ENCODE peak calls at places on chromosomes 7 and 10, in ten cellular contexts. N is IMR-90, Q is ovary, D is sigmoid colon, G is HepG2, Z is heart left ventricle, P is H1, E is uterus, F is A549, R is stomach. O is an unnamed sample.
A peak's percentile ranks its signal among the peaks of the same experiment; 100 is the strongest.

GRCh38 chr7:26348987-26349809 is 57.5 kb downstream of the SNX10 start:
- DNase-seq in N (no peak), Q (no peak), D (no peak), G (no peak), Z (no peak), P (no peak), E (no peak), F (no peak), R (no peak), O (no peak)

GRCh38 chr7:105315357-105315756 is 73.4 kb downstream of the SRPK2 start:
- DNase-seq in N (no peak), Q (no peak), D (no peak), G (no peak), Z (no peak), P (no peak), E (no peak), F (no peak), R (no peak), O (no peak)

GRCh38 chr7:104843198-104843597 is 170.8 kb upstream of the KMT2E start:
- DNase-seq in N (no peak), Q (no peak), D (no peak), G (no peak), Z (no peak), P (no peak), E (no peak), F (no peak), R (no peak), O (no peak)

GRCh38 chr7:19670806-19671205 is 38.0 kb downstream of the POLR1F start:
- DNase-seq in N (no peak), Q (no peak), D (no peak), G (no peak), Z (no peak), P (no peak), E (no peak), F (no peak), R (no peak), O (no peak)

GRCh38 chr10:89310092-89310886 is 8.4 kb downstream of the IFIT2 start:
- DNase-seq in N (no peak), Q (no peak), D (no peak), G (no peak), Z (no peak), P (no peak), E (no peak), F (no peak), R (no peak), O (no peak)

GRCh38 chr10:110780704-110781103 is 91.0 kb upstream of the PDCD4 start:
- DNase-seq in N (no peak), Q (no peak), D (no peak), G (no peak), Z (peak; percentile 71), P (no peak), E (no peak), F (no peak), R (no peak), O (no peak)

GRCh38 chr7:65971021-65971420 is 11.0 kb downstream of the GUSB start:
- DNase-seq in N (no peak), Q (no peak), D (peak; percentile 32), G (no peak), Z (no peak), P (no peak), E (no peak), F (no peak), R (peak; percentile 21), O (no peak)

GRCh38 chr7:64630496-64630895 is 35.4 kb upstream of the ZNF107 start:
- DNase-seq in N (peak; percentile 15), Q (no peak), D (no peak), G (peak; percentile 80), Z (no peak), P (no peak), E (no peak), F (peak; percentile 22), R (no peak), O (no peak)

DNA sequence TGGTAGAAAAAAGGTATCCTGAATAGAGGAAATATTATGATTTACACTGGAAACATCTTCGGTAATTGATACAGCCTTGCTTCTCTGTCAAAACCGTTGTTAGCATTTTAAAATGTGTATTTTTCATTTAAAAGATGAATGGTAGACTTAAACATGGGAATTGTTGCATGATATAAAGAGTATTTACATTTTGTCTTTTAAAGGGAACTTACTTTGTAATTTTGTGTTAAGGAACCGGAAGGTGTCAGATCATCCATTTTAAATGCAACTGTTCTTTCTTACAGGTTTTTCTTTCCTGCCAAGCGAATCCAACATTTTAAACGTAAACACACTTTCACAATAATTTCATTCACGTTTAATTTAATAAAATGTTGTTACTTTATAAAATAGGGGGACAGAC is 1.8 kb upstream of the IGF2BP3 start:
- DNase-seq in N (no peak), Q (no peak), D (no peak), G (no peak), Z (no peak), P (no peak), E (no peak), F (no peak), R (no peak), O (no peak)
- H3K4me1 ChIP-seq in N (peaks cover 2% of the 10 kb centered on the region), Q (peaks cover 11% of the 10 kb centered on the region), D (peaks cover 56% of the 10 kb centered on the region), G (peaks cover 19% of the 10 kb centered on the region), Z (peaks cover 16% of the 10 kb centered on the region), P (peaks cover 4% of the 10 kb centered on the region), E (no peaks in the 10 kb centered on the region), F (peaks cover 21% of the 10 kb centered on the region), R (peaks cover 58% of the 10 kb centered on the region), O (peaks cover 52% of the 10 kb centered on the region)

DNA sequence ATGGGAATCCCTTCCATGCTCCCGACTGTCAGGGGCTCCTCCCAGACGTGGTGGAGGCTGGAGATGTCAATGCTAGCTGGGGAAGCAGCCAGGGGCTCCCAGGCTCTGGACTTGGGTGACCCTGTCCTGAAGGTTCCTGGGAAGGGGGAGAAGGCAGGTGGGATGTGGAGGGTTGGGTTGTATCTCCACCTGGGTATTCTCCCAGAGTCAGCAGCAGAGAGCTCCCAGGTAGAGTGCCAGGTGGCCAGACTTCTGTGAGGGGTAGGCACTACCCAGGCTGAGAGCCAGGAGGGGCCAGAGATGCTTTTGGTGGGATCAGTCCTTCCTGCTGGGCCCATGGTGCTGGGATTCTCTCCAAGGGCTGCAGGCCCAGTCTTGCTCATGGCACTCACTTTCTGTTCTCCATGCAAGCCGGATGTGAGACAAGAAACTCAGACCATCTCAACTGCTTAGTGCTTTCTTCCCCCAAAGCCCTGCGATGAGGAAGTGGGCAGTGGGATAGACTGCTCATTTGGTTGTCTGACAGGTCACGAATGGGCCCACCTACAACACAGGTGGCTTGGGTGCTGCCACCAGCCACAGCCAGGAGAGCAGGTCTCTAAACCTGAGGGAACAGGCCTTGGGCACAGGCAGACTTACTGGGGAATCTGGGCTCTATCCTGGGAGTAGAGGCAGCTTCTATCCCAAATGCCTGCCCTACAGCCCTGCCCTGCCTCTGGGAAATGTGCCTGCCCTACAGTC is 52.5 kb upstream of the CAMK2B start:
- DNase-seq in N (no peak), Q (no peak), D (no peak), G (no peak), Z (no peak), P (no peak), E (no peak), F (no peak), R (no peak), O (no peak)
- TF ChIP-seq POLR2A in N (no peak), Q (no peak), D (no peak), G (no peak), Z (no peak), P (no peak), E (no peak), F (no peak), R (no peak), O (no peak)

GRCh38 chr7:87494454-87494853 is 19.0 kb upstream of the ABCB4 start:
- DNase-seq in N (no peak), Q (no peak), D (no peak), G (no peak), Z (no peak), P (no peak), E (no peak), F (no peak), R (no peak), O (no peak)

GRCh38 chr7:87499494-87499893 is 24.0 kb upstream of the ABCB4 start:
- DNase-seq in N (no peak), Q (no peak), D (no peak), G (no peak), Z (no peak), P (no peak), E (no peak), F (no peak), R (no peak), O (no peak)

GRCh38 chr7:87497482-87497881 is 22.0 kb upstream of the ABCB4 start:
- DNase-seq in N (no peak), Q (no peak), D (no peak), G (peak; percentile 85), Z (no peak), P (no peak), E (no peak), F (no peak), R (no peak), O (no peak)

GRCh38 chr7:87495366-87495765 is 19.9 kb upstream of the ABCB4 start:
- DNase-seq in N (no peak), Q (no peak), D (no peak), G (no peak), Z (no peak), P (no peak), E (no peak), F (no peak), R (no peak), O (no peak)

GRCh38 chr7:87498893-87499292 is 23.4 kb upstream of the ABCB4 start:
- DNase-seq in N (no peak), Q (no peak), D (no peak), G (no peak), Z (no peak), P (no peak), E (no peak), F (no peak), R (no peak), O (no peak)
- H3K4me1 ChIP-seq in N (no peaks in the 10 kb centered on the region), Q (no peaks in the 10 kb centered on the region), D (no peaks in the 10 kb centered on the region), G (peaks cover 31% of the 10 kb centered on the region), Z (no peaks in the 10 kb centered on the region), P (no peaks in the 10 kb centered on the region), E (no peaks in the 10 kb centered on the region), F (no peaks in the 10 kb centered on the region), R (no peaks in the 10 kb centered on the region), O (no peaks in the 10 kb centered on the region)

GRCh38 chr7:154299736-154300135 is 247.5 kb downstream of the DPP6 start:
- DNase-seq in N (no peak), Q (no peak), D (no peak), G (no peak), Z (no peak), P (no peak), E (no peak), F (no peak), R (no peak), O (no peak)

GRCh38 chr7:154304740-154305679 is 252.8 kb downstream of the DPP6 start:
- DNase-seq in N (no peak), Q (no peak), D (no peak), G (no peak), Z (no peak), P (no peak), E (no peak), F (no peak), R (no peak), O (no peak)

GRCh38 chr7:154304231-154304630 is 252.0 kb downstream of the DPP6 start:
- DNase-seq in N (no peak), Q (no peak), D (no peak), G (no peak), Z (no peak), P (no peak), E (no peak), F (no peak), R (no peak), O (no peak)

GRCh38 chr7:154306036-154306435 is 253.8 kb downstream of the DPP6 start:
- DNase-seq in N (no peak), Q (no peak), D (no peak), G (no peak), Z (no peak), P (no peak), E (no peak), F (no peak), R (no peak), O (no peak)

GRCh38 chr7:154302380-154302779 is 250.2 kb downstream of the DPP6 start:
- DNase-seq in N (no peak), Q (no peak), D (no peak), G (peak; percentile 85), Z (no peak), P (no peak), E (no peak), F (no peak), R (no peak), O (no peak)
- TF ChIP-seq POLR2A in N (no peak), Q (no peak), D (no peak), G (no peak), Z (no peak), P (no peak), E (no peak), F (no peak), R (no peak), O (no peak)